ENCODE peak calls at places on chromosomes 11 and 22, in five cellular contexts. K is fibroblast of lung, C is tibial nerve, U is K562, M is cardiac muscle cell. P is an unnamed sample. For H3K9me3, the result is how much of the 10 kb centered on the place peaks cover.

GRCh38 chr11:46120711-46121327 is 435 bp downstream of the PHF21A start:
- DNase-seq in K (no peak), C (no peak), U (peak), M (peak), P (peak)

GRCh38 chr11:68043349-68044144 is 4.7 kb downstream of the TCIRG1 start:
- DNase-seq in K (peak), C (no peak), U (peak), M (peak), P (no peak)

GRCh38 chr11:77267910-77268309 is 33.6 kb downstream of the GDPD4 start:
- DNase-seq in K (peak), C (no peak), U (no peak), M (no peak), P (no peak)

GRCh38 chr22:27439131-27439530 is 362.4 kb downstream of the MN1 start:
- DNase-seq in K (no peak), C (no peak), U (no peak), M (no peak), P (no peak)

GRCh38 chr11:33732176-33732575 is 4.0 kb downstream of the CD59 start:
- DNase-seq in K (no peak), C (no peak), U (no peak), M (no peak), P (no peak)

GRCh38 chr11:27118371-27118770 is 77.8 kb downstream of the BBOX1 start:
- DNase-seq in K (peak), C (no peak), U (no peak), M (no peak), P (no peak)

GRCh38 chr22:23539135-23539838 is 40.8 kb downstream of the IGLL1 start:
- DNase-seq in K (peak), C (peak), U (peak), M (peak), P (peak)

GRCh38 chr11:72240461-72241289 is 3.3 kb downstream of the PHOX2A start:
- DNase-seq in K (peak), C (no peak), U (no peak), M (peak), P (no peak)

GRCh38 chr11:102260241-102260640 is 57.0 kb upstream of the BIRC3 start:
- DNase-seq in K (no peak), C (no peak), U (no peak), M (no peak), P (no peak)

GRCh38 chr11:22415481-22415880 is 77.3 kb downstream of the SLC17A6 start:
- DNase-seq in K (no peak), C (no peak), U (no peak), M (no peak), P (no peak)

GRCh38 chr11:126332221-126332711 is 23.2 kb upstream of the ST3GAL4 start:
- DNase-seq in K (peak), C (peak), U (no peak), M (peak), P (no peak)

GRCh38 chr22:44045171-44045570 is 21.1 kb downstream of the PARVB start:
- DNase-seq in K (no peak), C (no peak), U (no peak), M (no peak), P (no peak)

GRCh38 chr11:69460540-69461257 is 20.8 kb upstream of the LINC01488 start:
- DNase-seq in K (peak), C (no peak), U (no peak), M (peak), P (no peak)

GRCh38 chr22:38246046-38246658 is 26.7 kb downstream of the TMEM184B start:
- DNase-seq in K (no peak), C (no peak), U (no peak), M (no peak), P (peak)

GRCh38 chr11:132073787-132074186 is 703.4 kb downstream of the NTM start:
- DNase-seq in K (no peak), C (no peak), U (no peak), M (no peak), P (no peak)

GRCh38 chr11:65651589-65652510 is 10.9 kb downstream of the RELA start:
- DNase-seq in K (peak), C (no peak), U (peak), M (peak), P (no peak)

GRCh38 chr11:68381716-68382115 is 69.3 kb downstream of the LRP5 start:
- DNase-seq in K (no peak), C (no peak), U (no peak), M (no peak), P (no peak)

GRCh38 chr22:22111267-22111751 is 128.7 kb upstream of the TOP3B start:
- DNase-seq in K (peak), C (no peak), U (peak), M (peak), P (peak)

GRCh38 chr11:129377739-129378138 is 2.1 kb downstream of the BARX2 start:
- DNase-seq in K (no peak), C (no peak), U (no peak), M (no peak), P (no peak)

GRCh38 chr22:42185915-42186439 is 55.4 kb upstream of the CYP2D6 start:
- DNase-seq in K (no peak), C (no peak), U (no peak), M (no peak), P (no peak)

GRCh38 chr11:31801298-31801702 is 9.8 kb downstream of the PAX6 start:
- DNase-seq in K (no peak), C (no peak), U (no peak), M (no peak), P (no peak)

GRCh38 chr22:36457688-36458450 is 23.6 kb downstream of the TXN2 start:
- DNase-seq in K (peak), C (no peak), U (no peak), M (peak), P (no peak)

GRCh38 chr11:119342023-119342300 is 1.3 kb upstream of the C1QTNF5 start:
- DNase-seq in K (no peak), C (no peak), U (no peak), M (no peak), P (no peak)

GRCh38 chr11:46514370-46514769 is 79.5 kb downstream of the AMBRA1 start:
- DNase-seq in K (no peak), C (no peak), U (no peak), M (no peak), P (no peak)

GRCh38 chr11:88402192-88402715 is 64.7 kb upstream of the CTSC start:
- DNase-seq in K (peak), C (no peak), U (no peak), M (peak), P (no peak)

GRCh38 chr11:36306888-36307287 is 10.8 kb downstream of the PRR5L start:
- DNase-seq in K (peak), C (no peak), U (no peak), M (peak), P (no peak)

GRCh38 chr11:128341280-128341679 is 246.1 kb downstream of the ETS1 start:
- DNase-seq in K (no peak), C (no peak), U (no peak), M (peak), P (no peak)

GRCh38 chr11:72719144-72719543 is 33.1 kb downstream of the ARAP1 start:
- DNase-seq in K (peak), C (no peak), U (no peak), M (peak), P (no peak)

GRCh38 chr22:45493286-45493771 is 9.4 kb upstream of the FBLN1 start:
- DNase-seq in K (peak), C (no peak), U (no peak), M (peak), P (no peak)

GRCh38 chr11:113730887-113731726 is 25.0 kb upstream of the TMPRSS5 start:
- DNase-seq in K (peak), C (no peak), U (peak), M (peak), P (peak)

GRCh38 chr22:38423512-38424503 is 31.2 kb downstream of the KCNJ4 start:
- DNase-seq in K (no peak), C (no peak), U (no peak), M (no peak), P (no peak)

GRCh38 chr22:23070418-23071162 is at the start of gene GNAZ:
- DNase-seq in K (no peak), C (no peak), U (no peak), M (no peak), P (peak)

GRCh38 chr11:113202431-113202830 is 112.0 kb upstream of the TTC12 start:
- DNase-seq in K (no peak), C (no peak), U (no peak), M (no peak), P (no peak)

GRCh38 chr11:116099541-116099940 is 595.3 kb upstream of the CADM1 start:
- DNase-seq in K (no peak), C (no peak), U (no peak), M (no peak), P (no peak)

DNA sequence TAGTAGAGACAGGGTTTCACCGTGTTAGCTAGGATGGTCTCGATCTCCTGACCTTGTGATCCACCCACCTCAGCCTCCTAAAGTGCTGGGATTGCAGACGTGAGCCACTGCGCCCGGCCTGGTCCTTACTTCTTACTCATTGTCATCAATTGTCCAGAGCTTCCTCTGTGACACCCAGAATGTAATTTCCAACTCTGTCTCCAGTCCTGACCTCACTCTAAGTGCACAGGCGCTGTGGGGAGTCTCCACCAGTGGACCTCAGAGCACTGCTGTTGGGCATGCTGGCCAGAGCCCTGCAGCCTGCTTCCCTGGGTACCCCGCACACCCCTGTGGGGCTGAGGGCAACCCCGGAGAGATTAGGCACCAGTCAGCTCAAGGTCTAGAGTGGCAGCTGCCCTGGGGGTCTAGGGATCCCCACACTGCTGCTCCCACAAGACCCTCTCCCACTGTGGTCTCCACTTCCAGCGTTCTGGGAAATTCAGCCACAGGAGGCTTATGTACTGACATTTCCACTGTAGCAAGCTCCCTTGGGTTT is 1140.3 kb downstream of the TBC1D22A start:
- DNase-seq in K (no peak), C (no peak), U (no peak), M (no peak), P (no peak)
- H3K9me3 ChIP-seq in K (under half), C (under half), U (under half), M (under half), P (under half)

GRCh38 chr11:107757661-107758060 is 45.8 kb upstream of the SLN start:
- DNase-seq in K (no peak), C (no peak), U (no peak), M (no peak), P (no peak)
- TF ChIP-seq CTCF in K (no peak), C (no peak), U (peak), M (peak), P (peak)

GRCh38 chr11:54979375-54979774 is 272.7 kb downstream of the OR4A5 start:
- DNase-seq in K (no peak), C (no peak), U (no peak), M (no peak), P (no peak)
- H3K9me3 ChIP-seq in K (under half), C (under half), U (under half), M (under half), P (under half)

DNA sequence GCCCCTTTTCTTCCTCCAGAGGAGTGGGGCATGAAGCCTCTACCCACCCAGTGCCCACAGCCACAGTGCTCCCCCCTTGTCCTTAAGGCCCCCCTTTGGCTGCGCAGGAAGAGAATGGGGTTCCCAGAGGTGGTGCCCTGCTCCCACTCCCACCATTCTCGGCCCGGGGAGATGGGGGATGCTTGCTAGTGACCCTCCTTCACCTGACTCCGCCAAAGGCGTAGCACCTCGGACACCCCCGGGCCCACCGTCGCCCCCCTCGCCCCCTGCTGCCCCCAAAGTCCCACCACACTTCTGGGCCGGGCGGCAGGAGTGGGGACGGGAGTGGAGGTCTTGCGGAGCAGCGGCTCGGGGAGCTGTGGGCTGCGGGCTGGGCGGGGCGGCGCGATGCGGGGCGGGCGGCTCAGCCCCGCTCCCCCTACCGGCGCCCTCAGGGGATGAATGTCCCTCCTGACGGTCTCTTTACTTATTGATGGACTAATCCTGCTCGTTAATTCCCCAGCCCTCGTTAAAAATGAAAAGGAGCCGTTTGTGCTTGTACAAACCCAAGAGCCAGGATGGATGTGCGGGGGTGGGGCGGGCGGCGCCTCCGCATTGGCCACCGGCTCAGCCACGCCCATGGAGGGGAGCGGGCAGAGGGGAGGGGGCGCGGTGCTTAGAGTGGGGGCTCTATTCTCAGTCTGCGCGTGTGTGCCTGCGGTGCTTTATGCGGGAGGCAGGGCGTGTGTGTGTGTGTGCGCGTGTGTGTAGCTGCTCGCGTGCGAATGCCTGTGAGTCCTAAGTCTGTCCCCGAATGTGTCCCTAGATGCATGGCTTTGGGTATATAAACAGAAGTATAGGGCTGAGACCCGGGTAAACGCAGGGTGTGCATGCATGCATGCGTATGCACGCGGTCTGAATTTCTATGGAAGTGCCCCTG is 25.6 kb downstream of the SYT7 start:
- DNase-seq in K (no peak), C (no peak), U (peak), M (no peak), P (no peak)
- TF ChIP-seq CTCF in K (peak), C (no peak), U (peak), M (peak), P (no peak)

GRCh38 chr22:49507607-49508292 is 319.9 kb downstream of the BRD1 start:
- DNase-seq in K (no peak), C (no peak), U (no peak), M (no peak), P (no peak)
- H3K9me3 ChIP-seq in K (under half), C (under half), U (under half), M (under half), P (under half)

DNA sequence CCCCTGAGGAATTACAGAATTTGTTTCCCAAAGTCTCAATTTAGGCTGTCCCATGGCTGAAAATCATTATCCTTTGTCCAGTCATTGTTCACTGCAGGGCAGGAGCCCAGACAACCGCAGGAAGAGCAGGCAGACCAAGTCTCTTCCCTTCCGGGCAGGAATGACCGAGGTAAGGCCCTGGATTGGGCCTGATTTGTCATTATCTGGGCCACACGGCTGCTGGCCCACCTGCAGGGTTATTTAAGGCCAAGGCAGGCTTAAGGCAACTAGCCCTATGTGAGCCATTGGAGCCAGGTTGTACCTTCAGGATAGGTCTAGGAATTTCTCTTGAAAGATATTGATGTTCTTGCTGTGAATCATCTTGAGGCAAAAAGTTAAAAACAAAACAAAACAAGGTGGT is 9.7 kb upstream of the IL10RA start:
- DNase-seq in K (no peak), C (no peak), U (no peak), M (no peak), P (no peak)
- TF ChIP-seq CTCF in K (no peak), C (no peak), U (no peak), M (no peak), P (no peak)

GRCh38 chr22:47231759-47232158 is 469.3 kb downstream of the TBC1D22A start:
- DNase-seq in K (no peak), C (no peak), U (no peak), M (no peak), P (no peak)
- H3K9me3 ChIP-seq in K (under half), C (under half), U (under half), M (under half), P (under half)

P was measured in OCI-LY7.